ENCODE peak calls at places on chromosomes 3 and 15, in nine cellular contexts. One of them, this sample, is unnamed.

GRCh38 chr3:197736010-197736490 is 654 bp downstream of the RUBCN start:
- DNase-seq in IMR-90: no peak
- DNase-seq in hepatocyte: peak; percentile 62
- DNase-seq in ovary: no peak
- DNase-seq in body of pancreas: no peak
- DNase-seq in left ventricle myocardium inferior: no peak
- DNase-seq in pancreas: no peak
- DNase-seq in CD8-positive, alpha-beta memory T cell: peak; percentile 26
- DNase-seq in PC-9: peak; percentile 36
- DNase-seq in this sample: peak; percentile 78

GRCh38 chr3:94862703-94863102 is 799.8 kb downstream of the NSUN3 start:
- DNase-seq in CD8-positive, alpha-beta memory T cell: no peak
- DNase-seq in hepatocyte: peak; percentile 54
- DNase-seq in IMR-90: no peak
- DNase-seq in body of pancreas: no peak
- DNase-seq in ovary: no peak
- DNase-seq in pancreas: no peak
- DNase-seq in left ventricle myocardium inferior: no peak
- DNase-seq in PC-9: no peak
- DNase-seq in this sample: peak; percentile 61

GRCh38 chr15:39581501-39582285 is 814 bp downstream of the THBS1 start:
- DNase-seq in PC-9: peak; percentile 74
- DNase-seq in ovary: peak; percentile 68
- DNase-seq in pancreas: peak; percentile 91
- DNase-seq in CD8-positive, alpha-beta memory T cell: no peak
- DNase-seq in IMR-90: peak; percentile 65
- DNase-seq in body of pancreas: peak; percentile 72
- DNase-seq in left ventricle myocardium inferior: peak; percentile 50
- DNase-seq in hepatocyte: peak; percentile 79
- DNase-seq in this sample: peak; percentile 87

GRCh38 chr3:80357761-80358160 is 590.0 kb upstream of the ROBO1 start:
- DNase-seq in IMR-90: no peak
- DNase-seq in left ventricle myocardium inferior: no peak
- DNase-seq in CD8-positive, alpha-beta memory T cell: no peak
- DNase-seq in hepatocyte: no peak
- DNase-seq in body of pancreas: no peak
- DNase-seq in pancreas: no peak
- DNase-seq in ovary: no peak
- DNase-seq in PC-9: no peak
- DNase-seq in this sample: no peak

GRCh38 chr3:151439652-151440125 is 21.2 kb downstream of the IGSF10 start:
- DNase-seq in IMR-90: peak; percentile 78
- DNase-seq in PC-9: peak; percentile 40
- DNase-seq in body of pancreas: peak; percentile 26
- DNase-seq in CD8-positive, alpha-beta memory T cell: no peak
- DNase-seq in left ventricle myocardium inferior: no peak
- DNase-seq in ovary: peak; percentile 37
- DNase-seq in pancreas: no peak
- DNase-seq in hepatocyte: peak; percentile 80
- DNase-seq in this sample: no peak

GRCh38 chr3:152559246-152559645 is 275.7 kb upstream of the P2RY1 start:
- DNase-seq in pancreas: peak; percentile 43
- DNase-seq in PC-9: no peak
- DNase-seq in hepatocyte: no peak
- DNase-seq in ovary: no peak
- DNase-seq in body of pancreas: no peak
- DNase-seq in IMR-90: no peak
- DNase-seq in CD8-positive, alpha-beta memory T cell: no peak
- DNase-seq in left ventricle myocardium inferior: no peak
- DNase-seq in this sample: no peak

GRCh38 chr3:64467255-64467944 is 220.4 kb downstream of the ADAMTS9 start:
- DNase-seq in hepatocyte: no peak
- DNase-seq in left ventricle myocardium inferior: no peak
- DNase-seq in PC-9: no peak
- DNase-seq in IMR-90: no peak
- DNase-seq in pancreas: no peak
- DNase-seq in body of pancreas: no peak
- DNase-seq in CD8-positive, alpha-beta memory T cell: no peak
- DNase-seq in ovary: no peak
- DNase-seq in this sample: peak; percentile 23

GRCh38 chr15:75232826-75233503 is 25.2 kb upstream of the GOLGA6C start:
- DNase-seq in IMR-90: no peak
- DNase-seq in PC-9: no peak
- DNase-seq in CD8-positive, alpha-beta memory T cell: no peak
- DNase-seq in body of pancreas: peak; percentile 5
- DNase-seq in pancreas: peak; percentile 31
- DNase-seq in hepatocyte: no peak
- DNase-seq in left ventricle myocardium inferior: peak; percentile 8
- DNase-seq in ovary: no peak
- DNase-seq in this sample: no peak

GRCh38 chr3:128317698-128318231 is 148.9 kb downstream of the DNAJB8 start:
- DNase-seq in CD8-positive, alpha-beta memory T cell: no peak
- DNase-seq in body of pancreas: peak; percentile 79
- DNase-seq in ovary: no peak
- DNase-seq in PC-9: no peak
- DNase-seq in left ventricle myocardium inferior: no peak
- DNase-seq in hepatocyte: no peak
- DNase-seq in IMR-90: no peak
- DNase-seq in pancreas: peak; percentile 86
- DNase-seq in this sample: peak; percentile 63

GRCh38 chr15:35886765-35887164 is 340.8 kb upstream of the DPH6 start:
- DNase-seq in PC-9: no peak
- DNase-seq in pancreas: no peak
- DNase-seq in hepatocyte: no peak
- DNase-seq in body of pancreas: no peak
- DNase-seq in left ventricle myocardium inferior: no peak
- DNase-seq in CD8-positive, alpha-beta memory T cell: no peak
- DNase-seq in ovary: no peak
- DNase-seq in IMR-90: peak; percentile 62
- DNase-seq in this sample: no peak

GRCh38 chr3:161222662-161223061 is 1.6 kb downstream of the NMD3 start:
- DNase-seq in ovary: no peak
- DNase-seq in CD8-positive, alpha-beta memory T cell: no peak
- DNase-seq in PC-9: no peak
- DNase-seq in IMR-90: peak; percentile 26
- DNase-seq in pancreas: no peak
- DNase-seq in hepatocyte: no peak
- DNase-seq in left ventricle myocardium inferior: no peak
- DNase-seq in body of pancreas: no peak
- DNase-seq in this sample: no peak

GRCh38 chr15:97684249-97684648 is 276.3 kb upstream of the ARRDC4 start:
- DNase-seq in PC-9: no peak
- DNase-seq in hepatocyte: no peak
- DNase-seq in IMR-90: no peak
- DNase-seq in body of pancreas: no peak
- DNase-seq in CD8-positive, alpha-beta memory T cell: no peak
- DNase-seq in ovary: no peak
- DNase-seq in pancreas: no peak
- DNase-seq in left ventricle myocardium inferior: no peak
- DNase-seq in this sample: no peak

GRCh38 chr3:41299036-41299435 is 99.7 kb downstream of the CTNNB1 start:
- DNase-seq in CD8-positive, alpha-beta memory T cell: no peak
- DNase-seq in IMR-90: no peak
- DNase-seq in left ventricle myocardium inferior: no peak
- DNase-seq in pancreas: no peak
- DNase-seq in hepatocyte: no peak
- DNase-seq in body of pancreas: no peak
- DNase-seq in ovary: no peak
- DNase-seq in PC-9: no peak
- DNase-seq in this sample: no peak

GRCh38 chr3:58722526-58722925 is 56.0 kb upstream of the FAM3D start:
- DNase-seq in body of pancreas: no peak
- DNase-seq in PC-9: no peak
- DNase-seq in CD8-positive, alpha-beta memory T cell: no peak
- DNase-seq in IMR-90: peak; percentile 1
- DNase-seq in pancreas: no peak
- DNase-seq in hepatocyte: peak; percentile 35
- DNase-seq in ovary: no peak
- DNase-seq in left ventricle myocardium inferior: no peak
- DNase-seq in this sample: no peak

GRCh38 chr15:65275728-65276126 is 11.0 kb downstream of the PARP16 start:
- DNase-seq in body of pancreas: no peak
- DNase-seq in hepatocyte: peak; percentile 76
- DNase-seq in PC-9: no peak
- DNase-seq in pancreas: no peak
- DNase-seq in left ventricle myocardium inferior: no peak
- DNase-seq in CD8-positive, alpha-beta memory T cell: no peak
- DNase-seq in IMR-90: peak; percentile 70
- DNase-seq in ovary: no peak
- DNase-seq in this sample: no peak

GRCh38 chr3:71581451-71581980 is 2.0 kb downstream of the FOXP1 start:
- DNase-seq in PC-9: peak; percentile 10
- DNase-seq in ovary: peak; percentile 50
- DNase-seq in left ventricle myocardium inferior: peak; percentile 41
- DNase-seq in hepatocyte: peak; percentile 50
- DNase-seq in IMR-90: no peak
- DNase-seq in body of pancreas: peak; percentile 37
- DNase-seq in pancreas: peak; percentile 83
- DNase-seq in CD8-positive, alpha-beta memory T cell: peak; percentile 6
- DNase-seq in this sample: peak; percentile 79

GRCh38 chr3:141372656-141373055 is 4.4 kb downstream of the ZBTB38 start:
- DNase-seq in body of pancreas: no peak
- DNase-seq in pancreas: no peak
- DNase-seq in IMR-90: no peak
- DNase-seq in ovary: no peak
- DNase-seq in CD8-positive, alpha-beta memory T cell: no peak
- DNase-seq in hepatocyte: no peak
- DNase-seq in left ventricle myocardium inferior: no peak
- DNase-seq in PC-9: no peak
- DNase-seq in this sample: no peak

GRCh38 chr3:55252921-55253320 is 234.2 kb downstream of the WNT5A start:
- DNase-seq in hepatocyte: no peak
- DNase-seq in left ventricle myocardium inferior: no peak
- DNase-seq in ovary: no peak
- DNase-seq in PC-9: no peak
- DNase-seq in body of pancreas: no peak
- DNase-seq in IMR-90: peak; percentile 33
- DNase-seq in pancreas: no peak
- DNase-seq in CD8-positive, alpha-beta memory T cell: no peak
- DNase-seq in this sample: no peak

GRCh38 chr15:38809621-38810020 is 245.0 kb upstream of the RASGRP1 start:
- DNase-seq in body of pancreas: no peak
- DNase-seq in hepatocyte: no peak
- DNase-seq in PC-9: no peak
- DNase-seq in CD8-positive, alpha-beta memory T cell: no peak
- DNase-seq in pancreas: no peak
- DNase-seq in left ventricle myocardium inferior: no peak
- DNase-seq in ovary: no peak
- DNase-seq in IMR-90: peak; percentile 30
- DNase-seq in this sample: no peak

GRCh38 chr3:70249509-70250160 is 62.8 kb downstream of the MDFIC2 start:
- DNase-seq in body of pancreas: no peak
- DNase-seq in hepatocyte: no peak
- DNase-seq in left ventricle myocardium inferior: no peak
- DNase-seq in ovary: no peak
- DNase-seq in IMR-90: no peak
- DNase-seq in PC-9: no peak
- DNase-seq in pancreas: no peak
- DNase-seq in CD8-positive, alpha-beta memory T cell: no peak
- DNase-seq in this sample: no peak

GRCh38 chr15:75666823-75667501 is 19.2 kb downstream of the SNX33 start:
- DNase-seq in left ventricle myocardium inferior: peak; percentile 64
- DNase-seq in CD8-positive, alpha-beta memory T cell: no peak
- DNase-seq in body of pancreas: peak; percentile 46
- DNase-seq in hepatocyte: peak; percentile 51
- DNase-seq in pancreas: peak; percentile 47
- DNase-seq in PC-9: peak; percentile 89
- DNase-seq in ovary: peak; percentile 49
- DNase-seq in IMR-90: peak; percentile 100
- DNase-seq in this sample: no peak

GRCh38 chr15:70271422-70272088 is 173.8 kb upstream of the TLE3 start:
- DNase-seq in PC-9: peak; percentile 63
- DNase-seq in pancreas: no peak
- DNase-seq in CD8-positive, alpha-beta memory T cell: no peak
- DNase-seq in body of pancreas: no peak
- DNase-seq in ovary: peak; percentile 65
- DNase-seq in left ventricle myocardium inferior: no peak
- DNase-seq in hepatocyte: peak; percentile 81
- DNase-seq in IMR-90: peak; percentile 95
- DNase-seq in this sample: peak; percentile 81

GRCh38 chr15:96171842-96172241 is 158.7 kb upstream of the NR2F2 start:
- DNase-seq in CD8-positive, alpha-beta memory T cell: no peak
- DNase-seq in left ventricle myocardium inferior: no peak
- DNase-seq in hepatocyte: peak; percentile 55
- DNase-seq in ovary: no peak
- DNase-seq in body of pancreas: no peak
- DNase-seq in PC-9: peak; percentile 22
- DNase-seq in IMR-90: peak; percentile 19
- DNase-seq in pancreas: no peak
- DNase-seq in this sample: peak; percentile 67

GRCh38 chr3:52119826-52120225 is 34.4 kb downstream of the POC1A start:
- DNase-seq in body of pancreas: no peak
- DNase-seq in left ventricle myocardium inferior: no peak
- DNase-seq in IMR-90: no peak
- DNase-seq in pancreas: no peak
- DNase-seq in hepatocyte: no peak
- DNase-seq in ovary: no peak
- DNase-seq in PC-9: no peak
- DNase-seq in CD8-positive, alpha-beta memory T cell: no peak
- DNase-seq in this sample: no peak
- H3K4me1 ChIP-seq in body of pancreas: no peaks in the 10 kb centered on the region
- H3K4me1 ChIP-seq in left ventricle myocardium inferior: peaks cover 34% of the 10 kb centered on the region
- H3K4me1 ChIP-seq in IMR-90: no peaks in the 10 kb centered on the region
- H3K4me1 ChIP-seq in pancreas: no peaks in the 10 kb centered on the region
- H3K4me1 ChIP-seq in hepatocyte: peaks cover 4% of the 10 kb centered on the region
- H3K4me1 ChIP-seq in ovary: peaks cover 1% of the 10 kb centered on the region
- H3K4me1 ChIP-seq in PC-9: no peaks in the 10 kb centered on the region
- H3K4me1 ChIP-seq in CD8-positive, alpha-beta memory T cell: no peaks in the 10 kb centered on the region
- H3K4me1 ChIP-seq in this sample: peaks cover 11% of the 10 kb centered on the region

GRCh38 chr3:46934067-46934466 is 42.5 kb downstream of the CCDC12 start:
- DNase-seq in CD8-positive, alpha-beta memory T cell: no peak
- DNase-seq in hepatocyte: no peak
- DNase-seq in pancreas: peak; percentile 80
- DNase-seq in body of pancreas: no peak
- DNase-seq in ovary: no peak
- DNase-seq in left ventricle myocardium inferior: no peak
- DNase-seq in IMR-90: no peak
- DNase-seq in PC-9: no peak
- DNase-seq in this sample: no peak
- H3K4me1 ChIP-seq in CD8-positive, alpha-beta memory T cell: peaks cover 48% of the 10 kb centered on the region
- H3K4me1 ChIP-seq in hepatocyte: peaks cover 77% of the 10 kb centered on the region
- H3K4me1 ChIP-seq in pancreas: peaks cover 94% of the 10 kb centered on the region
- H3K4me1 ChIP-seq in body of pancreas: peaks cover 98% of the 10 kb centered on the region
- H3K4me1 ChIP-seq in ovary: peaks cover 50% of the 10 kb centered on the region
- H3K4me1 ChIP-seq in left ventricle myocardium inferior: peaks cover 100% of the 10 kb centered on the region
- H3K4me1 ChIP-seq in IMR-90: peaks cover 56% of the 10 kb centered on the region
- H3K4me1 ChIP-seq in PC-9: peaks cover 75% of the 10 kb centered on the region
- H3K4me1 ChIP-seq in this sample: peaks cover 11% of the 10 kb centered on the region

GRCh38 chr15:67833504-67834248 is 6.2 kb downstream of the RNU6-1 start:
- DNase-seq in body of pancreas: peak; percentile 40
- DNase-seq in CD8-positive, alpha-beta memory T cell: no peak
- DNase-seq in ovary: peak; percentile 31
- DNase-seq in pancreas: peak; percentile 82
- DNase-seq in PC-9: peak; percentile 44
- DNase-seq in hepatocyte: peak; percentile 69
- DNase-seq in IMR-90: no peak
- DNase-seq in left ventricle myocardium inferior: no peak
- DNase-seq in this sample: peak; percentile 87
- H3K4me1 ChIP-seq in body of pancreas: peaks cover 44% of the 10 kb centered on the region
- H3K4me1 ChIP-seq in CD8-positive, alpha-beta memory T cell: peaks cover 43% of the 10 kb centered on the region
- H3K4me1 ChIP-seq in ovary: peaks cover 20% of the 10 kb centered on the region
- H3K4me1 ChIP-seq in pancreas: peaks cover 8% of the 10 kb centered on the region
- H3K4me1 ChIP-seq in PC-9: peaks cover 6% of the 10 kb centered on the region
- H3K4me1 ChIP-seq in hepatocyte: peaks cover 45% of the 10 kb centered on the region
- H3K4me1 ChIP-seq in IMR-90: no peaks in the 10 kb centered on the region
- H3K4me1 ChIP-seq in left ventricle myocardium inferior: peaks cover 64% of the 10 kb centered on the region
- H3K4me1 ChIP-seq in this sample: no peaks in the 10 kb centered on the region

GRCh38 chr15:42010434-42010833 is 10.4 kb downstream of the PLA2G4E start:
- DNase-seq in body of pancreas: no peak
- DNase-seq in left ventricle myocardium inferior: no peak
- DNase-seq in PC-9: no peak
- DNase-seq in IMR-90: no peak
- DNase-seq in CD8-positive, alpha-beta memory T cell: no peak
- DNase-seq in hepatocyte: peak; percentile 44
- DNase-seq in ovary: no peak
- DNase-seq in pancreas: no peak
- DNase-seq in this sample: no peak
- H3K4me1 ChIP-seq in body of pancreas: peaks cover 10% of the 10 kb centered on the region
- H3K4me1 ChIP-seq in left ventricle myocardium inferior: no peaks in the 10 kb centered on the region
- H3K4me1 ChIP-seq in PC-9: peaks cover 33% of the 10 kb centered on the region
- H3K4me1 ChIP-seq in IMR-90: no peaks in the 10 kb centered on the region
- H3K4me1 ChIP-seq in CD8-positive, alpha-beta memory T cell: no peaks in the 10 kb centered on the region
- H3K4me1 ChIP-seq in hepatocyte: peaks cover 20% of the 10 kb centered on the region
- H3K4me1 ChIP-seq in ovary: no peaks in the 10 kb centered on the region
- H3K4me1 ChIP-seq in pancreas: no peaks in the 10 kb centered on the region
- H3K4me1 ChIP-seq in this sample: no peaks in the 10 kb centered on the region

This sample was measured in endodermal cell.